ENCODE peak calls at places on chromosomes 13 and 19, in four cellular contexts. One of them, this sample, is unnamed.

GRCh38 chr13:72808917-72809500 is 27.1 kb downstream of the PIBF1 start:
- DNase-seq in heart left ventricle: no peak
- DNase-seq in neural progenitor cell: peak; percentile 9
- DNase-seq in Caco-2: no peak
- DNase-seq in this sample: peak; percentile 16

GRCh38 chr19:47637550-47637949 is 28.6 kb downstream of the BICRA start:
- DNase-seq in Caco-2: no peak
- DNase-seq in neural progenitor cell: no peak
- DNase-seq in heart left ventricle: no peak
- DNase-seq in this sample: no peak

GRCh38 chr13:76622336-76623045 is 263.7 kb downstream of the KCTD12 start:
- DNase-seq in neural progenitor cell: peak; percentile 14
- DNase-seq in heart left ventricle: peak; percentile 25
- DNase-seq in Caco-2: no peak
- DNase-seq in this sample: no peak

GRCh38 chr19:36775768-36776167 is 3.2 kb upstream of the ZNF850 start:
- DNase-seq in heart left ventricle: peak; percentile 57
- DNase-seq in neural progenitor cell: no peak
- DNase-seq in Caco-2: no peak
- DNase-seq in this sample: no peak

GRCh38 chr19:29482855-29483640 is 42.7 kb upstream of the VSTM2B start:
- DNase-seq in neural progenitor cell: no peak
- DNase-seq in heart left ventricle: no peak
- DNase-seq in Caco-2: no peak
- DNase-seq in this sample: no peak

GRCh38 chr19:55146078-55146647 is 2.8 kb downstream of the TNNT1 start:
- DNase-seq in Caco-2: peak; percentile 69
- DNase-seq in heart left ventricle: no peak
- DNase-seq in neural progenitor cell: peak; percentile 75
- DNase-seq in this sample: no peak

GRCh38 chr13:31629085-31629785 is 110.1 kb upstream of the RXFP2 start:
- DNase-seq in neural progenitor cell: no peak
- DNase-seq in Caco-2: no peak
- DNase-seq in heart left ventricle: no peak
- DNase-seq in this sample: no peak

GRCh38 chr13:112203614-112204013 is 136.7 kb downstream of the SOX1 start:
- DNase-seq in neural progenitor cell: no peak
- DNase-seq in Caco-2: no peak
- DNase-seq in heart left ventricle: no peak
- DNase-seq in this sample: no peak

GRCh38 chr19:23160766-23161165 is 43.9 kb downstream of the ZNF730 start:
- DNase-seq in heart left ventricle: no peak
- DNase-seq in Caco-2: no peak
- DNase-seq in neural progenitor cell: no peak
- DNase-seq in this sample: no peak

GRCh38 chr13:44713793-44714469 is 137.8 kb upstream of the TSC22D1 start:
- DNase-seq in neural progenitor cell: no peak
- DNase-seq in Caco-2: peak; percentile 32
- DNase-seq in heart left ventricle: no peak
- DNase-seq in this sample: peak; percentile 96

GRCh38 chr19:41795031-41795461 is 1.3 kb upstream of the CEACAM3 start:
- DNase-seq in neural progenitor cell: peak; percentile 57
- DNase-seq in Caco-2: peak; percentile 71
- DNase-seq in heart left ventricle: no peak
- DNase-seq in this sample: peak; percentile 41

GRCh38 chr19:47848871-47849473 is 10.1 kb upstream of the TPRX2 start:
- DNase-seq in Caco-2: no peak
- DNase-seq in neural progenitor cell: peak; percentile 96
- DNase-seq in heart left ventricle: no peak
- DNase-seq in this sample: no peak

GRCh38 chr19:17025361-17025760 is 1.2 kb downstream of the CPAMD8 start:
- DNase-seq in Caco-2: no peak
- DNase-seq in heart left ventricle: no peak
- DNase-seq in neural progenitor cell: no peak
- DNase-seq in this sample: no peak

DNA sequence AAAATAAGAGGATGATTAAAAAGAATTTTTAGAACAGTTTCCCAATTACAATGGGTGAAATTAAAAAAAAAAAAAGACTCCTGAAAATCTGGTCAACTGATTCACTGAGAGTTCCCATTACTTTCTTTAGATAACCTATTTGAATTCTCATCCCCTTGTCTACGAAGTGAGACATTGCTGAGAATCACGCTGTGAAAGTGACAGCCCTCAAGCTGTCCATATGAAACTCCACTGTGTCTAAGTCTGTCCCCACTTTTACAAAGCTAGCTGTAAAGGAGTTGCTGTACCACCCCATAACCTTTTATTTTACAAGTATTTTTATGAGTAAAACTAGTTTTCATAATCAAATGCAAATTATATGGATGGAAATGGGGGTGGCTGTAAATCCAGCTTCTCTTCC is 1219.3 kb downstream of the UQCRFS1 start:
- DNase-seq in Caco-2: no peak
- DNase-seq in heart left ventricle: no peak
- DNase-seq in neural progenitor cell: no peak
- DNase-seq in this sample: no peak
- H3K4me3 ChIP-seq in Caco-2: no peak overlapping the region
- H3K4me3 ChIP-seq in heart left ventricle: no peak overlapping the region
- H3K4me3 ChIP-seq in neural progenitor cell: no peak overlapping the region
- H3K4me3 ChIP-seq in this sample: no peak overlapping the region

DNA sequence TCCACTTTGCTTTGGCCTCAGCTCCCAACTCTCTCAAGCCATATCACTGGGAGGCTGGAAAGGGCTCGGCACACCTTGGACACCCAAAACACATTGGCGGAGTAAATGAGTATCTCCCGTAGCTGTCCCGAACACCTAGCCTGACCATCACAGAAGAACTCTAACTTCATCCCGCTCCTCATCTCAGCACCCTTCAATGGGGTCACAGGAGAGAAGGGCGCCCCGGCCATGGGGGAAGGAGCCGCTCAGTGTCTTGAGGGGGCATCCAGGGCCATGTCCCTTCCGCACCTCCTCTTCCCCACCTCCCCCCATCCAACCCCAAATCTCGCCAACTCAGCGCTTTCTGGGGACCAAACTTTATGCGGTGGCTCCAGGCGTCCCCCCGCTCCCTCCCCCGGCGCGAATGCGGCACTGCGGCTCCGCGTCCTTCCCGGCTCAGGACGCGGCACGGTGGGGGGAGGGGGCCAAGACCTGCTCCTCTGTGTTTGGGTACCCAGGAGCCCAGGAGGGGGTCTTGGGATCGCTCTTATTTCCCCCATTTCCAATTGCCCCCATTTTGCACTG is 3.0 kb downstream of the KCNC3 start:
- DNase-seq in heart left ventricle: no peak
- DNase-seq in Caco-2: no peak
- DNase-seq in neural progenitor cell: no peak
- DNase-seq in this sample: no peak
- H3K27me3 ChIP-seq in heart left ventricle: peaks cover 13% of the 10 kb centered on the region
- H3K27me3 ChIP-seq in Caco-2: no peaks in the 10 kb centered on the region
- H3K27me3 ChIP-seq in neural progenitor cell: peaks cover 29% of the 10 kb centered on the region
- H3K27me3 ChIP-seq in this sample: peaks cover 20% of the 10 kb centered on the region

GRCh38 chr19:51948979-51949378 is 21.7 kb downstream of the ZNF613 start:
- DNase-seq in neural progenitor cell: no peak
- DNase-seq in Caco-2: no peak
- DNase-seq in heart left ventricle: peak; percentile 75
- DNase-seq in this sample: no peak
- H3K4me3 ChIP-seq in neural progenitor cell: no peak overlapping the region
- H3K4me3 ChIP-seq in Caco-2: no peak overlapping the region
- H3K4me3 ChIP-seq in heart left ventricle: peak overlapping the region; percentile 28
- H3K4me3 ChIP-seq in this sample: no peak overlapping the region

DNA sequence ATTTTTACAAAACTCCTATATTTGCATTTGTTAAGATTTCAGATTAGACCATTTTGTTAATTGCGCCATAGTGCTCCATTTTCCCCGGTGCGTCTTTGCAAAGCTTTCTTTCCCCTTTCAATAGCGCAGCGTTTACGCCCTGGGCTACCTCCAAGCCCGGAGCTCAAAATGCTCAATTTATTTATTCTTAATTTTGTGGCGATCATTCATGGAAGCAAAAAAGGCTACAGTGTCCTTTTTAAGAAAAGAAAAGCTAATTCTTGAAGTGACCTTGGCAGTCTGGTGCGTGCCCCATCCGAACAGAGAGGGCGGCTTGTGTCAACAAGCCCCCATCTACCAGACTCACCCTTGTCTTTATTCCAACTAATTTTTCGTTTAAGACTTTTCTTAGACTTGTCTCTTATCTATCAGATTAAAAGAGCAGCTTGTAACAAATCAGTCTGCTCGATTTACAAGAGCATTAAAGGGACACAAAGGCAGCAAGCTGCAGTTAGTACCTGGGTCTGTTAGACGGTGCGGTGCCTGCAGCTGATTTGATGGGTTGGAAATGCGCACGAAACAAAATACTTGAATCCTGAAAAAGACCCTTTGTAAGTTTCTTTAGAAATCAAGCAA is 30.1 kb downstream of the GSX1 start:
- DNase-seq in neural progenitor cell: peak; percentile 54
- DNase-seq in Caco-2: no peak
- DNase-seq in heart left ventricle: no peak
- DNase-seq in this sample: no peak
- H3K27me3 ChIP-seq in neural progenitor cell: peaks cover 100% of the 10 kb centered on the region
- H3K27me3 ChIP-seq in Caco-2: peaks cover 2% of the 10 kb centered on the region
- H3K27me3 ChIP-seq in heart left ventricle: peaks cover 86% of the 10 kb centered on the region
- H3K27me3 ChIP-seq in this sample: peaks cover 35% of the 10 kb centered on the region

DNA sequence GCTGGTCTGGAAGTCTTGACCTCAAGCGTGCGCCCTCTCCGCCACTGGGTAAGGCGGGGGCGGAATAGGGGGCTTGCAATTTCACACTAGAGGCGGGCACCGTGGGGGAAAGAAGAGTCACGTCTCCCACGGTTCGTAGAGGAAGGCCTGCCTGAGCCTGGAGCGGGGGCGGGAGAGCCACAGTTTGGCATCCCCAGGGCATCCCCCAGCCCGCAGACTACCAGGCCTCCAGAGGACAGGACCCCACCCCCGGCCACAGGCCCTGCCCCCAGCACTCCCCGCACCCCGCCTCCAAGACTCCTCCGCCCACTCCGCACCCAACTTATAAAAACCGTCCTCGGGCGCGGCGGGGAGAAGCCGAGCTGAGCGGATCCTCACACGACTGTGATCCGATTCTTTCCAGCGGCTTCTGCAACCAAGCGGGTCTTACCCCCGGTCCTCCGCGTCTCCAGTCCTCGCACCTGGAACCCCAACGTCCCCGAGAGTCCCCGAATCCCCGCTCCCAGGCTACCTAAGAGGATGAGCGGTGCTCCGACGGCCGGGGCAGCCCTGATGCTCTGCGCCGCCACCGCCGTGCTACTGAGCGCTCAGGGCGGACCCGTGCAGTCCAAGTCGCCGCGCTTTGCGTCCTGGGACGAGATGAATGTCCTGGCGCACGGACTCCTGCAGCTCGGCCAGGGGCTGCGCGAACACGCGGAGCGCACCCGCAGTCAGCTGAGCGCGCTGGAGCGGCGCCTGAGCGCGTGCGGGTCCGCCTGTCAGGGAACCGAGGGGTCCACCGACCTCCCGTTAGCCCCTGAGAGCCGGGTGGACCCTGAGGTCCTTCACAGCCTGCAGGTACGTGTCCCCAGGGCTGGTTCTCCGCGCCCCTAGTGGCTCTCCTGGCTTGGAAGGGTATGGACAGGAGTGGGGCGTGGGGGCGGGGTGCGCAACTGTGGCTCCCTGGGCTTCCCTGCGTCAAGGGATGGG is at the start of gene ANGPTL4:
- DNase-seq in heart left ventricle: peak; percentile 78
- DNase-seq in Caco-2: peak; percentile 60
- DNase-seq in neural progenitor cell: peak; percentile 83
- DNase-seq in this sample: peak; percentile 41
- H3K4me3 ChIP-seq in heart left ventricle: peak within 1 kb of the TSS; percentile 81
- H3K4me3 ChIP-seq in Caco-2: peak within 1 kb of the TSS; percentile 51
- H3K4me3 ChIP-seq in neural progenitor cell: peak within 1 kb of the TSS; percentile 44
- H3K4me3 ChIP-seq in this sample: peak within 1 kb of the TSS; percentile 53

GRCh38 chr19:50912727-50913716 is 1.8 kb upstream of the KLK4 start:
- DNase-seq in heart left ventricle: no peak
- DNase-seq in Caco-2: no peak
- DNase-seq in neural progenitor cell: no peak
- DNase-seq in this sample: no peak

GRCh38 chr19:50910722-50911121 is 473 bp downstream of the KLK4 start:
- DNase-seq in neural progenitor cell: no peak
- DNase-seq in Caco-2: no peak
- DNase-seq in heart left ventricle: no peak
- DNase-seq in this sample: no peak

GRCh38 chr19:50909240-50910070 is 1.7 kb downstream of the KLK4 start:
- DNase-seq in Caco-2: peak; percentile 42
- DNase-seq in neural progenitor cell: peak; percentile 96
- DNase-seq in heart left ventricle: no peak
- DNase-seq in this sample: peak; percentile 46

GRCh38 chr19:50912102-50912599 is 956 bp upstream of the KLK4 start:
- DNase-seq in heart left ventricle: no peak
- DNase-seq in neural progenitor cell: no peak
- DNase-seq in Caco-2: no peak
- DNase-seq in this sample: no peak

GRCh38 chr19:50911206-50912101 is at the start of gene KLK4:
- DNase-seq in neural progenitor cell: no peak
- DNase-seq in Caco-2: no peak
- DNase-seq in heart left ventricle: no peak
- DNase-seq in this sample: no peak
- H3K27me3 ChIP-seq in neural progenitor cell: peaks cover 94% of the 10 kb centered on the region
- H3K27me3 ChIP-seq in Caco-2: no peaks in the 10 kb centered on the region
- H3K27me3 ChIP-seq in heart left ventricle: peaks cover 86% of the 10 kb centered on the region
- H3K27me3 ChIP-seq in this sample: peaks cover 19% of the 10 kb centered on the region

GRCh38 chr13:74144269-74144668 is 10.1 kb upstream of the KLF12 start:
- DNase-seq in heart left ventricle: no peak
- DNase-seq in neural progenitor cell: no peak
- DNase-seq in Caco-2: no peak
- DNase-seq in this sample: no peak

GRCh38 chr13:74145249-74145970 is 11.2 kb upstream of the KLF12 start:
- DNase-seq in Caco-2: no peak
- DNase-seq in neural progenitor cell: no peak
- DNase-seq in heart left ventricle: no peak
- DNase-seq in this sample: no peak

GRCh38 chr13:74151859-74152258 is 17.7 kb upstream of the KLF12 start:
- DNase-seq in Caco-2: no peak
- DNase-seq in heart left ventricle: peak; percentile 20
- DNase-seq in neural progenitor cell: no peak
- DNase-seq in this sample: no peak

GRCh38 chr13:74153316-74153715 is 19.1 kb upstream of the KLF12 start:
- DNase-seq in Caco-2: no peak
- DNase-seq in heart left ventricle: no peak
- DNase-seq in neural progenitor cell: no peak
- DNase-seq in this sample: peak; percentile 57

GRCh38 chr13:74148437-74148836 is 14.2 kb upstream of the KLF12 start:
- DNase-seq in neural progenitor cell: no peak
- DNase-seq in Caco-2: no peak
- DNase-seq in heart left ventricle: no peak
- DNase-seq in this sample: no peak
- H3K4me3 ChIP-seq in neural progenitor cell: no peak overlapping the region
- H3K4me3 ChIP-seq in Caco-2: no peak overlapping the region
- H3K4me3 ChIP-seq in heart left ventricle: no peak overlapping the region
- H3K4me3 ChIP-seq in this sample: no peak overlapping the region